ENCODE peak calls at places on chromosomes 5 and 9, in five cellular contexts. One of them, this sample, is unnamed.
A peak's percentile ranks its signal among the peaks of the same experiment; 100 is the strongest.

GRCh38 chr9:97723819-97724218 is 26.7 kb upstream of the XPA start:
- DNase-seq in tibial nerve: no peak
- DNase-seq in GM20000: no peak
- DNase-seq in foreskin fibroblast: no peak
- DNase-seq in natural killer cell: no peak
- DNase-seq in this sample: no peak

GRCh38 chr5:2756211-2756746 is 4.8 kb upstream of the IRX2 start:
- DNase-seq in tibial nerve: no peak
- DNase-seq in GM20000: no peak
- DNase-seq in foreskin fibroblast: peak; percentile 94
- DNase-seq in natural killer cell: no peak
- DNase-seq in this sample: no peak

GRCh38 chr9:113504725-113505590 is 41.4 kb downstream of the RGS3 start:
- DNase-seq in tibial nerve: no peak
- DNase-seq in GM20000: no peak
- DNase-seq in foreskin fibroblast: no peak
- DNase-seq in natural killer cell: no peak
- DNase-seq in this sample: no peak

GRCh38 chr5:107383414-107383813 is 287.3 kb downstream of the EFNA5 start:
- DNase-seq in tibial nerve: no peak
- DNase-seq in GM20000: no peak
- DNase-seq in foreskin fibroblast: no peak
- DNase-seq in natural killer cell: no peak
- DNase-seq in this sample: no peak

GRCh38 chr5:37715957-37716356 is 123.9 kb downstream of the GDNF start:
- DNase-seq in tibial nerve: no peak
- DNase-seq in GM20000: no peak
- DNase-seq in foreskin fibroblast: no peak
- DNase-seq in natural killer cell: no peak
- DNase-seq in this sample: no peak

GRCh38 chr9:18970393-18970792 is 62.6 kb downstream of the SAXO1 start:
- DNase-seq in tibial nerve: no peak
- DNase-seq in GM20000: no peak
- DNase-seq in foreskin fibroblast: no peak
- DNase-seq in natural killer cell: no peak
- DNase-seq in this sample: no peak

GRCh38 chr5:79876510-79876909 is 114.6 kb downstream of the MTX3 start:
- DNase-seq in tibial nerve: no peak
- DNase-seq in GM20000: no peak
- DNase-seq in foreskin fibroblast: peak; percentile 18
- DNase-seq in natural killer cell: no peak
- DNase-seq in this sample: no peak

GRCh38 chr5:97534166-97534565 is 351.1 kb upstream of the RIOK2 start:
- DNase-seq in tibial nerve: no peak
- DNase-seq in GM20000: peak; percentile 69
- DNase-seq in foreskin fibroblast: peak; percentile 96
- DNase-seq in natural killer cell: no peak
- DNase-seq in this sample: no peak

GRCh38 chr9:135670721-135671590 is 7.8 kb downstream of the LCN9 start:
- DNase-seq in tibial nerve: no peak
- DNase-seq in GM20000: no peak
- DNase-seq in foreskin fibroblast: no peak
- DNase-seq in natural killer cell: no peak
- DNase-seq in this sample: no peak

GRCh38 chr9:2159521-2160417 is 144.6 kb downstream of the SMARCA2 start:
- DNase-seq in tibial nerve: no peak
- DNase-seq in GM20000: no peak
- DNase-seq in foreskin fibroblast: peak; percentile 17
- DNase-seq in natural killer cell: no peak
- DNase-seq in this sample: no peak

GRCh38 chr9:214488-215448 is at the start of gene DOCK8:
- DNase-seq in tibial nerve: peak; percentile 28
- DNase-seq in GM20000: peak; percentile 89
- DNase-seq in foreskin fibroblast: peak; percentile 25
- DNase-seq in natural killer cell: peak; percentile 54
- DNase-seq in this sample: peak; percentile 82

GRCh38 chr5:56155992-56156584 is 77.0 kb downstream of the ANKRD55 start:
- DNase-seq in tibial nerve: no peak
- DNase-seq in GM20000: no peak
- DNase-seq in foreskin fibroblast: no peak
- DNase-seq in natural killer cell: no peak
- DNase-seq in this sample: no peak

GRCh38 chr5:134935711-134936602 is 31.0 kb downstream of the PCBD2 start:
- DNase-seq in tibial nerve: no peak
- DNase-seq in GM20000: no peak
- DNase-seq in foreskin fibroblast: no peak
- DNase-seq in natural killer cell: no peak
- DNase-seq in this sample: no peak

GRCh38 chr9:132411091-132411508 is 1.1 kb downstream of the CFAP77 start:
- DNase-seq in tibial nerve: no peak
- DNase-seq in GM20000: peak; percentile 82
- DNase-seq in foreskin fibroblast: peak; percentile 53
- DNase-seq in natural killer cell: peak; percentile 54
- DNase-seq in this sample: peak; percentile 62

GRCh38 chr9:127035948-127036347 is 86.5 kb downstream of the ANGPTL2 start:
- DNase-seq in tibial nerve: peak; percentile 63
- DNase-seq in GM20000: no peak
- DNase-seq in foreskin fibroblast: peak; percentile 42
- DNase-seq in natural killer cell: no peak
- DNase-seq in this sample: no peak

GRCh38 chr5:180330810-180331646 is 22.1 kb downstream of the GFPT2 start:
- DNase-seq in tibial nerve: peak; percentile 60
- DNase-seq in GM20000: no peak
- DNase-seq in foreskin fibroblast: peak; percentile 98
- DNase-seq in natural killer cell: no peak
- DNase-seq in this sample: no peak

GRCh38 chr5:142697846-142698245 is 12.0 kb upstream of the FGF1 start:
- DNase-seq in tibial nerve: no peak
- DNase-seq in GM20000: no peak
- DNase-seq in foreskin fibroblast: peak; percentile 79
- DNase-seq in natural killer cell: no peak
- DNase-seq in this sample: no peak

GRCh38 chr5:132211787-132212186 is 15.9 kb downstream of the P4HA2 start:
- DNase-seq in tibial nerve: no peak
- DNase-seq in GM20000: no peak
- DNase-seq in foreskin fibroblast: no peak
- DNase-seq in natural killer cell: no peak
- DNase-seq in this sample: no peak

GRCh38 chr5:112844489-112844888 is 16.6 kb upstream of the SRP19 start:
- DNase-seq in tibial nerve: no peak
- DNase-seq in GM20000: no peak
- DNase-seq in foreskin fibroblast: no peak
- DNase-seq in natural killer cell: no peak
- DNase-seq in this sample: no peak

GRCh38 chr5:67208403-67208802 is 11.8 kb upstream of the CD180 start:
- DNase-seq in tibial nerve: no peak
- DNase-seq in GM20000: no peak
- DNase-seq in foreskin fibroblast: no peak
- DNase-seq in natural killer cell: no peak
- DNase-seq in this sample: no peak

GRCh38 chr5:110536120-110537115 is 190.1 kb downstream of the TMEM232 start:
- DNase-seq in tibial nerve: no peak
- DNase-seq in GM20000: no peak
- DNase-seq in foreskin fibroblast: peak; percentile 3
- DNase-seq in natural killer cell: no peak
- DNase-seq in this sample: no peak

GRCh38 chr9:128139621-128140020 is 9.6 kb upstream of the LCN2 start:
- DNase-seq in tibial nerve: no peak
- DNase-seq in GM20000: no peak
- DNase-seq in foreskin fibroblast: no peak
- DNase-seq in natural killer cell: no peak
- DNase-seq in this sample: no peak

GRCh38 chr5:141003791-141004601 is 37.7 kb downstream of the PCDHAC2 start:
- DNase-seq in tibial nerve: no peak
- DNase-seq in GM20000: no peak
- DNase-seq in foreskin fibroblast: no peak
- DNase-seq in natural killer cell: no peak
- DNase-seq in this sample: no peak

GRCh38 chr5:168737066-168737465 is 157.9 kb upstream of the PANK3 start:
- DNase-seq in tibial nerve: no peak
- DNase-seq in GM20000: no peak
- DNase-seq in foreskin fibroblast: no peak
- DNase-seq in natural killer cell: no peak
- DNase-seq in this sample: no peak

GRCh38 chr9:33139421-33140228 is 27.5 kb downstream of the B4GALT1 start:
- DNase-seq in tibial nerve: peak; percentile 60
- DNase-seq in GM20000: no peak
- DNase-seq in foreskin fibroblast: peak; percentile 95
- DNase-seq in natural killer cell: no peak
- DNase-seq in this sample: peak; percentile 17

GRCh38 chr5:83899351-83899970 is 178.8 kb upstream of the HAPLN1 start:
- DNase-seq in tibial nerve: no peak
- DNase-seq in GM20000: no peak
- DNase-seq in foreskin fibroblast: no peak
- DNase-seq in natural killer cell: no peak
- DNase-seq in this sample: no peak

GRCh38 chr5:2948875-2949274 is 197.4 kb upstream of the IRX2 start:
- DNase-seq in tibial nerve: no peak
- DNase-seq in GM20000: no peak
- DNase-seq in foreskin fibroblast: no peak
- DNase-seq in natural killer cell: no peak
- DNase-seq in this sample: no peak

GRCh38 chr5:142014911-142015584 is 2.2 kb upstream of the GNPDA1 start:
- DNase-seq in tibial nerve: no peak
- DNase-seq in GM20000: peak; percentile 75
- DNase-seq in foreskin fibroblast: peak; percentile 66
- DNase-seq in natural killer cell: no peak
- DNase-seq in this sample: no peak

GRCh38 chr5:112551437-112552018 is 132.5 kb upstream of the EPB41L4A start:
- DNase-seq in tibial nerve: no peak
- DNase-seq in GM20000: peak; percentile 52
- DNase-seq in foreskin fibroblast: peak; percentile 79
- DNase-seq in natural killer cell: no peak
- DNase-seq in this sample: no peak

GRCh38 chr5:160134332-160134731 is 15.1 kb upstream of the PWWP2A start:
- DNase-seq in tibial nerve: no peak
- DNase-seq in GM20000: no peak
- DNase-seq in foreskin fibroblast: no peak
- DNase-seq in natural killer cell: no peak
- DNase-seq in this sample: no peak

GRCh38 chr9:129884220-129885017 is 49.2 kb downstream of the USP20 start:
- DNase-seq in tibial nerve: peak; percentile 75
- DNase-seq in GM20000: peak; percentile 92
- DNase-seq in foreskin fibroblast: peak; percentile 94
- DNase-seq in natural killer cell: peak; percentile 90
- DNase-seq in this sample: peak; percentile 92

GRCh38 chr9:109473329-109473728 is 24.8 kb downstream of the PTPN3 start:
- DNase-seq in tibial nerve: no peak
- DNase-seq in GM20000: no peak
- DNase-seq in foreskin fibroblast: no peak
- DNase-seq in natural killer cell: no peak
- DNase-seq in this sample: no peak

GRCh38 chr5:337565-338130 is 16.1 kb downstream of the AHRR start:
- DNase-seq in tibial nerve: no peak
- DNase-seq in GM20000: no peak
- DNase-seq in foreskin fibroblast: peak; percentile 61
- DNase-seq in natural killer cell: no peak
- DNase-seq in this sample: no peak

GRCh38 chr9:76022317-76022716 is 131.8 kb downstream of the PCSK5 start:
- DNase-seq in tibial nerve: no peak
- DNase-seq in GM20000: no peak
- DNase-seq in foreskin fibroblast: no peak
- DNase-seq in natural killer cell: no peak
- DNase-seq in this sample: no peak

GRCh38 chr9:114551750-114552685 is 35.6 kb upstream of the ATP6V1G1 start:
- DNase-seq in tibial nerve: no peak
- DNase-seq in GM20000: no peak
- DNase-seq in foreskin fibroblast: peak; percentile 98
- DNase-seq in natural killer cell: no peak
- DNase-seq in this sample: no peak
- TF ChIP-seq CTCF in tibial nerve: no peak
- TF ChIP-seq CTCF in GM20000: no peak
- TF ChIP-seq CTCF in foreskin fibroblast: no peak
- TF ChIP-seq CTCF in natural killer cell: no peak
- TF ChIP-seq CTCF in this sample: no peak

GRCh38 chr9:134025606-134026541 is 593 bp downstream of the BRD3OS start:
- DNase-seq in tibial nerve: no peak
- DNase-seq in GM20000: peak; percentile 73
- DNase-seq in foreskin fibroblast: peak; percentile 75
- DNase-seq in natural killer cell: peak; percentile 39
- DNase-seq in this sample: peak; percentile 63
- TF ChIP-seq CTCF in tibial nerve: no peak
- TF ChIP-seq CTCF in GM20000: no peak
- TF ChIP-seq CTCF in foreskin fibroblast: peak; percentile 29
- TF ChIP-seq CTCF in natural killer cell: peak; percentile 15
- TF ChIP-seq CTCF in this sample: no peak

GRCh38 chr5:74240783-74241750 is 399.5 kb downstream of the ENC1 start:
- DNase-seq in tibial nerve: no peak
- DNase-seq in GM20000: no peak
- DNase-seq in foreskin fibroblast: peak; percentile 19
- DNase-seq in natural killer cell: no peak
- DNase-seq in this sample: no peak

GRCh38 chr5:74239268-74239667 is 401.3 kb downstream of the ENC1 start:
- DNase-seq in tibial nerve: no peak
- DNase-seq in GM20000: no peak
- DNase-seq in foreskin fibroblast: no peak
- DNase-seq in natural killer cell: no peak
- DNase-seq in this sample: no peak

GRCh38 chr5:74241751-74242140 is 398.8 kb downstream of the ENC1 start:
- DNase-seq in tibial nerve: no peak
- DNase-seq in GM20000: no peak
- DNase-seq in foreskin fibroblast: peak; percentile 64
- DNase-seq in natural killer cell: no peak
- DNase-seq in this sample: no peak

GRCh38 chr5:74233571-74233970 is 407.0 kb downstream of the ENC1 start:
- DNase-seq in tibial nerve: no peak
- DNase-seq in GM20000: no peak
- DNase-seq in foreskin fibroblast: peak; percentile 82
- DNase-seq in natural killer cell: no peak
- DNase-seq in this sample: no peak

GRCh38 chr5:74237746-74238145 is 402.8 kb downstream of the ENC1 start:
- DNase-seq in tibial nerve: no peak
- DNase-seq in GM20000: no peak
- DNase-seq in foreskin fibroblast: no peak
- DNase-seq in natural killer cell: no peak
- DNase-seq in this sample: no peak
- TF ChIP-seq CTCF in tibial nerve: no peak
- TF ChIP-seq CTCF in GM20000: no peak
- TF ChIP-seq CTCF in foreskin fibroblast: no peak
- TF ChIP-seq CTCF in natural killer cell: no peak
- TF ChIP-seq CTCF in this sample: no peak

DNA sequence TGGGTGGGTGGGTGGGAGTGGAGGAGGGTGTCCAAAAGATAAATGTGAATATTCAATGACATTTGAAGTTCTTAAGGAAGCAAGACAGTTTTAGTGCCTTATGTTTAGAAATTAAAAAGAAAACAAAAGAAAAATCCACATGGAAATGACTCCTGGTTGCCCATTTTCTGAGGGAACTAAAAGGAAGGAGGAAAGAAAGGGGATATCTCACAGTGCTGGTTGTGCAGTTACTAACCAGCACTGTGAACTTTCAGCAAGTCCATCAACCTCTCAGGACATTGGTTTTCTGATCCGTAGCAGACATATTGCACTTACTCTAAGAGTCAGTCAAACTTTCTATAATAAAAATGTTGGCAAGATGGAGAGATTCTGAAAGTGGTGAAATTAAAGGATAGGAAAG is 431.0 kb upstream of the CLINT1 start:
- DNase-seq in tibial nerve: no peak
- DNase-seq in GM20000: no peak
- DNase-seq in foreskin fibroblast: no peak
- DNase-seq in natural killer cell: no peak
- DNase-seq in this sample: no peak
- TF ChIP-seq CTCF in tibial nerve: no peak
- TF ChIP-seq CTCF in GM20000: no peak
- TF ChIP-seq CTCF in foreskin fibroblast: no peak
- TF ChIP-seq CTCF in natural killer cell: no peak
- TF ChIP-seq CTCF in this sample: no peak

This sample was measured in activated B cell treated with CpG ODN at 0.5 μM for 24 hours.